ENCODE peak calls at places on chromosomes 1 and 21, in eight cellular contexts. S, W, Q, C, X, F, H and U are unnamed samples.

GRCh38 chr1:36889846-36890245 is 144.5 kb downstream of the GRIK3 start:
- DNase-seq in S (no peak), W (no peak), Q (no peak), C (no peak), X (no peak), F (no peak), H (no peak), U (no peak)

GRCh38 chr1:67955591-67955990 is 94.8 kb downstream of the DIRAS3 start:
- DNase-seq in S (no peak), W (no peak), Q (no peak), C (no peak), X (no peak), F (no peak), H (no peak), U (no peak)

GRCh38 chr1:227035316-227035715 is 95.2 kb downstream of the COQ8A start:
- DNase-seq in S (no peak), W (no peak), Q (no peak), C (no peak), X (no peak), F (no peak), H (no peak), U (no peak)

GRCh38 chr1:60949826-60950197 is 132.5 kb upstream of the NFIA start:
- DNase-seq in S (no peak), W (no peak), Q (no peak), C (no peak), X (no peak), F (no peak), H (no peak), U (no peak)

GRCh38 chr1:240768979-240769378 is 157.0 kb upstream of the GREM2 start:
- DNase-seq in S (no peak), W (no peak), Q (no peak), C (no peak), X (no peak), F (no peak), H (no peak), U (no peak)

GRCh38 chr1:5980314-5981008 is 11.8 kb downstream of the NPHP4 start:
- DNase-seq in S (no peak), W (no peak), Q (peak), C (peak), X (peak), F (peak), H (no peak), U (no peak)

GRCh38 chr1:16043521-16043920 is at the start of gene CLCNKB:
- DNase-seq in S (no peak), W (no peak), Q (no peak), C (no peak), X (no peak), F (no peak), H (no peak), U (no peak)

GRCh38 chr1:204716687-204717086 is 31.1 kb upstream of the LRRN2 start:
- DNase-seq in S (no peak), W (no peak), Q (peak), C (no peak), X (no peak), F (no peak), H (no peak), U (no peak)

GRCh38 chr21:38244885-38245869 is 11.6 kb upstream of the KCNJ15 start:
- DNase-seq in S (peak), W (peak), Q (no peak), C (no peak), X (no peak), F (peak), H (no peak), U (peak)

GRCh38 chr1:113701429-113701828 is 57.9 kb downstream of the PHTF1 start:
- DNase-seq in S (no peak), W (no peak), Q (no peak), C (no peak), X (no peak), F (no peak), H (no peak), U (no peak)

GRCh38 chr1:42165511-42166210 is 1.1 kb upstream of the GUCA2A start:
- DNase-seq in S (no peak), W (peak), Q (peak), C (peak), X (no peak), F (no peak), H (peak), U (peak)

GRCh38 chr1:109814223-109814622 is 50.5 kb upstream of the EPS8L3 start:
- DNase-seq in S (no peak), W (no peak), Q (no peak), C (no peak), X (no peak), F (no peak), H (no peak), U (no peak)

GRCh38 chr1:203084588-203085527 is 954 bp downstream of the MYOG start:
- DNase-seq in S (no peak), W (peak), Q (no peak), C (no peak), X (peak), F (no peak), H (no peak), U (no peak)

GRCh38 chr1:19124273-19124672 is 85.8 kb downstream of the UBR4 start:
- DNase-seq in S (no peak), W (no peak), Q (no peak), C (no peak), X (no peak), F (no peak), H (no peak), U (no peak)

GRCh38 chr1:6258675-6259074 is 2.2 kb downstream of the GPR153 start:
- DNase-seq in S (no peak), W (no peak), Q (no peak), C (peak), X (no peak), F (no peak), H (no peak), U (no peak)

GRCh38 chr1:156663178-156663577 is 14.0 kb downstream of the NES start:
- DNase-seq in S (no peak), W (no peak), Q (peak), C (no peak), X (peak), F (no peak), H (no peak), U (no peak)

GRCh38 chr21:28952686-28953085 is 40.0 kb downstream of the LTN1 start:
- DNase-seq in S (no peak), W (no peak), Q (no peak), C (no peak), X (no peak), F (no peak), H (no peak), U (no peak)

GRCh38 chr21:18468775-18469174 is 65.2 kb upstream of the TMPRSS15 start:
- DNase-seq in S (no peak), W (no peak), Q (peak), C (no peak), X (no peak), F (no peak), H (no peak), U (no peak)

GRCh38 chr1:155454096-155454495 is 108.5 kb downstream of the ASH1L start:
- DNase-seq in S (no peak), W (no peak), Q (peak), C (no peak), X (no peak), F (no peak), H (no peak), U (no peak)

GRCh38 chr1:208159542-208160258 is 84.5 kb downstream of the PLXNA2 start:
- DNase-seq in S (no peak), W (no peak), Q (peak), C (no peak), X (no peak), F (peak), H (no peak), U (peak)

GRCh38 chr1:29496701-29497100 is 260.4 kb downstream of the PTPRU start:
- DNase-seq in S (no peak), W (no peak), Q (no peak), C (no peak), X (no peak), F (no peak), H (no peak), U (no peak)

GRCh38 chr1:20185834-20186782 is at the start of the genes PLA2G2C and UBXN10:
- DNase-seq in S (peak), W (no peak), Q (peak), C (peak), X (peak), F (no peak), H (peak), U (no peak)

GRCh38 chr21:42555756-42556438 is 42.2 kb downstream of the SLC37A1 start:
- DNase-seq in S (no peak), W (no peak), Q (no peak), C (peak), X (no peak), F (no peak), H (peak), U (no peak)